ENCODE peak calls at places on chromosome 22, in four cellular contexts. M, W, B and Z are unnamed samples.

GRCh38 chr22:40325315-40325714 is 21.0 kb upstream of the ADSL start:
- DNase-seq in M (no peak), W (no peak), B (no peak), Z (no peak)

GRCh38 chr22:40405178-40406062 is 35.0 kb downstream of the SGSM3 start:
- DNase-seq in M (no peak), W (no peak), B (no peak), Z (no peak)

GRCh38 chr22:44710474-44711235 is 8.7 kb downstream of the PRR5 start:
- DNase-seq in M (no peak), W (no peak), B (no peak), Z (no peak)

GRCh38 chr22:43378011-43378704 is 33.7 kb upstream of the MPPED1 start:
- DNase-seq in M (no peak), W (peak), B (no peak), Z (no peak)

GRCh38 chr22:40638261-40638660 is 1.7 kb upstream of the MRTFA start:
- DNase-seq in M (no peak), W (no peak), B (no peak), Z (no peak)

GRCh38 chr22:44586337-44586990 is 88.4 kb upstream of the RTL6 start:
- DNase-seq in M (no peak), W (no peak), B (peak), Z (no peak)

GRCh38 chr22:39149915-39150847 is 2.3 kb downstream of the CBX7 start:
- DNase-seq in M (no peak), W (no peak), B (no peak), Z (no peak)

GRCh38 chr22:31206896-31207687 is 5.0 kb upstream of the LIMK2 start:
- DNase-seq in M (no peak), W (peak), B (peak), Z (peak)

GRCh38 chr22:39292561-39293074 is 26.8 kb downstream of the RPL3 start:
- DNase-seq in M (peak), W (peak), B (peak), Z (peak)

GRCh38 chr22:45976351-45977002 is 485 bp downstream of the WNT7B start:
- DNase-seq in M (no peak), W (no peak), B (no peak), Z (no peak)
- TF ChIP-seq CTCF in M (no peak), W (no peak), B (no peak), Z (no peak)

GRCh38 chr22:20390394-20390907 is 3.5 kb upstream of the ZNF74 start:
- DNase-seq in M (no peak), W (no peak), B (no peak), Z (no peak)

GRCh38 chr22:20391222-20391621 is 2.7 kb upstream of the ZNF74 start:
- DNase-seq in M (no peak), W (no peak), B (no peak), Z (no peak)

GRCh38 chr22:20389288-20389687 is 4.7 kb upstream of the ZNF74 start:
- DNase-seq in M (no peak), W (no peak), B (no peak), Z (no peak)

GRCh38 chr22:20386972-20387371 is 7.0 kb upstream of the ZNF74 start:
- DNase-seq in M (no peak), W (no peak), B (no peak), Z (no peak)

DNA sequence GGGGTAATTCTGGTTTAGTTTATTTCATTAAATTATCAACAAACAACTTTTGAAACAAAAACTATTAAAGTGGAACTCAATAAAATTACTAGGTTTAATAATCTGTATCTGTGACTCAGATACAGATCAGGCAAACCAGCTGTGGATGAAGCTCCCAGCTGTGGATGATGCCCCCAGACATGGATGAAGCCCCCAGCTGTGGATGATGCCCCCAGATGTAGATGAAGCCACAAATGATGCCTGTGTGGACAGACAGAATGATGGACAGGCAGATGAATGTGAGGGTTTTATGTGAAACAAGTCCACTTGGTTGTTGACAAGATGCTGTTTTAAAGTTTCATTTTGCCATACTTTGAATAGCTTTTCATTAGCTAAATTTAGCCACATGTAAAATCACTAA is 5.8 kb upstream of the ZNF74 start:
- DNase-seq in M (no peak), W (no peak), B (no peak), Z (no peak)
- TF ChIP-seq CTCF in M (no peak), W (no peak), B (no peak), Z (no peak)

GRCh38 chr22:42287174-42287890 is 16.9 kb upstream of the TCF20 start:
- DNase-seq in M (peak), W (no peak), B (peak), Z (no peak)
- TF ChIP-seq CTCF in M (no peak), W (no peak), B (no peak), Z (no peak)

GRCh38 chr22:22144858-22145257 is 99.7 kb upstream of the VPREB1 start:
- DNase-seq in M (no peak), W (peak), B (no peak), Z (no peak)
- TF ChIP-seq CTCF in M (no peak), W (peak), B (no peak), Z (no peak)

DNA sequence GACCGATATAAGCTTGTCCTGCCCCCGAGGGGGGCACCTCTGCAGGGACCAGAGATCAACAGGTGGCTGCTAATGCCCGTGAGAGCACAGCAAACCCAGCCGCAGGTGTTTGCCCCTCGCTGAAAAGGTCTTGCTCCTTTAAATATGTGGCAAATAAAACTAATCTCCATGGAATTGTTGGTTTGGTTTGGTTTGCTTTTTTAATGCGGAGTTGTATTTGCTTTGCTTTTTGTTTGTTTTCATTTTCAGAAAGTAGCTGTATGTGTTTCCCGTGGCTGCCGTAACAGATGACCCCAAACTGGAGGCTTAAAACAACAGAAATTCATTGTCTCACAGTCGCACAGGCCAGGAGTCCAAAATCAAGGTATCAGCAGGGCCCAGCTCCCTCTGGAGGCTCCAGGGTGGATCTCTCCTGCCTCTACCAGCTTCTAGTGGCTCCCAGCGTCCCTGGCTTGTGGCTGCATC is 93.0 kb downstream of the CELSR1 start:
- DNase-seq in M (no peak), W (no peak), B (no peak), Z (no peak)
- TF ChIP-seq CTCF in M (no peak), W (peak), B (no peak), Z (no peak)

GRCh38 chr22:27885977-27886842 is 32.8 kb downstream of the PITPNB start:
- DNase-seq in M (no peak), W (peak), B (no peak), Z (peak)
- TF ChIP-seq CTCF in M (peak), W (peak), B (peak), Z (peak)

DNA sequence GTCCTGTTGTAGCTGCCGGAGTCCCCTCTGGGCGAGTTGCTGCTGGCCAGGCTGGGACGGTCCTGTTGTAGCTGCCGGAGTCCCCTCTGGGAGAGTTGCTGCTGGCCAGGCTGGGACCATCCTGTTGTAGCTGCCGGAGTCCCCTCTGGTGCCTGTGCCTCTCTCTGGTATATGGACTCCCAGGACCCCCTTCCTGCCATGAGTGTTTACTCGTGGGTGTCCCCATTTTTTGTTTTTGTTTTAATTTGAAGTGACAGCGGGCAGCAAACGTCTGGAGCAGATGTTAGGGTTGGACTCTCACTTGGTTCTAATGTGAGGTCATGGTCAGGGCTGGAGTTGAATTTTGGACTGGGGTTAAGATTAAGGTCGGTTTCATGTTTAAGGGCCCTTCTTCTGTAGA is 14.2 kb downstream of the SHANK3 start:
- DNase-seq in M (peak), W (no peak), B (peak), Z (no peak)
- TF ChIP-seq CTCF in M (no peak), W (no peak), B (no peak), Z (no peak)

GRCh38 chr22:49086606-49087157 is 741.0 kb downstream of the BRD1 start:
- DNase-seq in M (no peak), W (no peak), B (no peak), Z (no peak)
- TF ChIP-seq CTCF in M (no peak), W (no peak), B (no peak), Z (no peak)

DNA sequence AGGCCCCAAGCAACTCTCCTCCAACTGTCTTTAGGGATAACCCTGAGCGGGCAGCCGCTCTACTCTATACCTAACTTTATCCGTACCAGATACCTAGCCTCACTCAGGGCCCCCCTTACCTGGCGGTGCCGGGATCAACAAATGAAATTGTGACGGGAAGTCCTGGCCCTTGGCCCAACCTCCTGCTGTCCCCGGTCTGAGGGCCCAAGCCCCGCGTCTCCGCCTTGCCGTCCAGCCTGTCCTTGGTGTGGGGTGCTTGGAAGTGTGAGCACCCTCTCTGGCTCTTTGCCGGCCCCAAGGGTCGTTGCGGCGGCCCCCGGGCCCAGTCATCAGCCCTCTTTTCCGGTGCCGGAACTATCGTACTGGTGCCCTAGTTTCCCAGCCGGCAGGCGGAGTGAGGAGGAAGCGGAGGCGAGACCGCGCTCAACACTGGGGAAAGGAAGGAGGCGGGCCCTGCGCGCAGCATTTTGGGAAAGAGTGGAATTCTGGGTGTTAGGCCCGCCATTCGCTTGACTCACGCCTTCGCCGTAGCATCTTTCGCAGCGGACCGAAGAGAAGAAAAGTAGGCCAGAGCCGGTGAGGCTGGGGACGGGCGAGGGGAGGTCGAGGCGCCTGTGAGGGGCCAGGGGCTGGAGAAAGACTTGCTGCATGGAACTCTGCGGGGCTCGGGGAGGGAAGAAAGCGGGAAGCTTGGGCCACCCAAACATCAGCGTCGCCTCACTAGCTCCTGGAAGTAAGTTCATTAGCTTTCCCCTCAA is at the start of gene SNRPD3:
- DNase-seq in M (peak), W (peak), B (peak), Z (peak)
- TF ChIP-seq CTCF in M (no peak), W (peak), B (no peak), Z (no peak)